ENCODE peak calls at places on chromosomes 4 and X, in nine cellular contexts. P, J, O, F, K, H, G, N and Y are unnamed samples.

GRCh38 chr4:100548209-100548579 is 30.4 kb upstream of the EMCN start:
- DNase-seq in K (no peak), N (no peak), H (no peak), F (no peak), J (no peak), G (no peak), P (no peak), O (no peak), Y (no peak)

GRCh38 chrX:70255452-70255851 is 4.6 kb downstream of the P2RY4 start:
- DNase-seq in G (no peak), N (no peak), H (no peak), O (no peak), J (no peak), F (no peak), P (no peak), K (no peak), Y (no peak)

GRCh38 chrX:75131973-75132627 is 24.0 kb downstream of the ABCB7 start:
- DNase-seq in J (no peak), O (no peak), K (no peak), N (no peak), P (no peak), G (no peak), F (no peak), H (no peak), Y (no peak)

GRCh38 chrX:34810364-34810763 is 132.2 kb upstream of the FAM47B start:
- DNase-seq in J (no peak), K (no peak), H (no peak), N (no peak), O (no peak), F (peak), G (peak), P (peak), Y (peak)

GRCh38 chr4:76569695-76570094 is 134.7 kb downstream of the SHROOM3 start:
- DNase-seq in K (no peak), J (no peak), F (no peak), P (no peak), H (no peak), G (no peak), N (no peak), O (no peak), Y (no peak)

GRCh38 chrX:68746988-68747387 is 81.8 kb upstream of the EFNB1 start:
- DNase-seq in K (no peak), H (no peak), F (no peak), J (peak), O (peak), N (no peak), P (no peak), G (no peak), Y (no peak)

GRCh38 chrX:17613979-17614572 is 123.2 kb upstream of the SCML1 start:
- DNase-seq in G (peak), N (no peak), K (no peak), P (peak), J (no peak), O (no peak), F (peak), H (no peak), Y (peak)

GRCh38 chrX:140110081-140110650 is 144.8 kb upstream of the CXorf66 start:
- DNase-seq in N (no peak), O (no peak), F (no peak), H (no peak), P (no peak), K (no peak), G (no peak), J (no peak), Y (no peak)

GRCh38 chr4:153781717-153782416 is 7.0 kb downstream of the SFRP2 start:
- DNase-seq in P (peak), K (no peak), F (no peak), N (no peak), G (peak), H (no peak), J (no peak), O (no peak), Y (peak)

GRCh38 chrX:39201305-39201990 is 400.2 kb downstream of the MID1IP1 start:
- DNase-seq in F (peak), O (no peak), N (no peak), J (no peak), K (no peak), P (no peak), G (peak), H (no peak), Y (no peak)

GRCh38 chr4:119053245-119053644 is 82.4 kb upstream of the MYOZ2 start:
- DNase-seq in F (no peak), N (no peak), H (no peak), P (peak), G (no peak), O (no peak), J (no peak), K (no peak), Y (no peak)

GRCh38 chr4:10101559-10102192 is 14.9 kb downstream of the WDR1 start:
- DNase-seq in N (no peak), O (no peak), K (no peak), J (peak), G (no peak), F (no peak), H (no peak), P (no peak), Y (no peak)

GRCh38 chr4:52037730-52038108 is 380 bp downstream of the SGCB start:
- DNase-seq in F (peak), G (peak), P (peak), K (peak), O (peak), J (peak), N (no peak), H (no peak), Y (peak)

GRCh38 chr4:23747131-23747752 is 142.6 kb downstream of the PPARGC1A start:
- DNase-seq in J (no peak), F (no peak), P (no peak), O (no peak), H (no peak), K (no peak), G (peak), N (no peak), Y (no peak)

GRCh38 chr4:170026253-170026991 is at the start of gene MFAP3L:
- DNase-seq in G (peak), K (peak), J (peak), F (peak), O (peak), N (peak), P (peak), H (peak), Y (peak)

GRCh38 chrX:150256297-150256650 is 106.8 kb upstream of the MAMLD1 start:
- DNase-seq in N (no peak), G (no peak), P (no peak), H (no peak), J (no peak), O (no peak), F (no peak), K (no peak), Y (no peak)

GRCh38 chr4:8286719-8287355 is 17.3 kb downstream of the HTRA3 start:
- DNase-seq in F (no peak), J (peak), K (no peak), N (no peak), P (no peak), G (no peak), H (no peak), O (no peak), Y (no peak)

GRCh38 chr4:31701256-31701655 is 981.1 kb downstream of the PCDH7 start:
- DNase-seq in F (no peak), N (no peak), P (no peak), H (no peak), O (no peak), K (no peak), G (no peak), J (no peak), Y (no peak)

GRCh38 chr4:81214144-81214517 is 891 bp downstream of the PRKG2 start:
- DNase-seq in N (no peak), H (no peak), K (no peak), O (no peak), J (no peak), G (no peak), F (no peak), P (no peak), Y (no peak)

GRCh38 chr4:44988011-44988410 is 261.7 kb upstream of the GNPDA2 start:
- DNase-seq in P (no peak), F (no peak), J (no peak), O (no peak), K (no peak), N (no peak), G (no peak), H (no peak), Y (no peak)

GRCh38 chrX:119734897-119735339 is 23.5 kb upstream of the SOWAHD start:
- DNase-seq in J (peak), N (no peak), P (no peak), F (no peak), O (no peak), K (no peak), H (no peak), G (no peak), Y (no peak)

GRCh38 chr4:15674926-15675325 is 6.7 kb upstream of the FAM200B start:
- DNase-seq in O (no peak), P (no peak), J (no peak), G (no peak), F (no peak), H (no peak), N (no peak), K (no peak), Y (no peak)

GRCh38 chr4:153643406-153644016 is 40.6 kb upstream of the TLR2 start:
- DNase-seq in K (no peak), O (no peak), N (peak), P (peak), F (peak), H (no peak), G (peak), J (no peak), Y (peak)

GRCh38 chr4:154603033-154603943 is 9.2 kb downstream of the FGG start:
- DNase-seq in J (no peak), N (no peak), F (no peak), H (no peak), P (no peak), O (no peak), K (no peak), G (no peak), Y (no peak)

GRCh38 chr4:159765402-159765801 is 662.5 kb downstream of the RAPGEF2 start:
- DNase-seq in J (no peak), O (no peak), G (peak), F (peak), H (no peak), P (no peak), K (no peak), N (no peak), Y (no peak)

GRCh38 chr4:78781925-78782324 is 5.8 kb downstream of the BMP2K start:
- DNase-seq in G (no peak), J (no peak), N (no peak), F (no peak), O (no peak), K (no peak), H (no peak), P (no peak), Y (no peak)

GRCh38 chr4:121139533-121140222 is 24.4 kb downstream of the TNIP3 start:
- DNase-seq in N (no peak), P (peak), H (no peak), F (no peak), J (no peak), K (no peak), O (no peak), G (peak), Y (peak)

GRCh38 chr4:8577046-8577445 is 3.1 kb upstream of the GPR78 start:
- DNase-seq in G (no peak), H (no peak), J (peak), F (no peak), K (no peak), P (no peak), O (no peak), N (no peak), Y (no peak)

GRCh38 chrX:128078545-128078944 is 26.3 kb upstream of the ACTRT1 start:
- DNase-seq in H (no peak), K (no peak), G (no peak), F (no peak), P (no peak), N (no peak), J (no peak), O (no peak), Y (no peak)

GRCh38 chrX:97402903-97403302 is 519.2 kb downstream of the RPA4 start:
- DNase-seq in N (no peak), H (no peak), K (no peak), G (no peak), P (no peak), F (no peak), J (no peak), O (no peak), Y (no peak)

GRCh38 chr4:99117876-99118693 is 26.0 kb downstream of the ADH4 start:
- DNase-seq in N (no peak), P (peak), O (no peak), F (no peak), H (no peak), G (peak), K (no peak), J (no peak), Y (no peak)

GRCh38 chrX:37578045-37578444 is 6.6 kb downstream of the LANCL3 start:
- DNase-seq in J (no peak), H (no peak), F (peak), P (no peak), O (no peak), K (no peak), G (peak), N (no peak), Y (no peak)

GRCh38 chrX:122625821-122626220 is 558.3 kb upstream of the GRIA3 start:
- DNase-seq in G (peak), K (no peak), H (no peak), P (peak), F (peak), J (no peak), N (no peak), O (no peak), Y (peak)

GRCh38 chr4:128284317-128284716 is 3.3 kb downstream of the PGRMC2 start:
- DNase-seq in O (no peak), P (no peak), F (no peak), N (no peak), K (no peak), G (no peak), J (no peak), H (no peak), Y (no peak)

GRCh38 chr4:145937990-145938611 is 522 bp downstream of the ZNF827 start:
- DNase-seq in J (no peak), O (peak), K (no peak), G (peak), F (peak), H (no peak), N (no peak), P (peak), Y (no peak)

GRCh38 chrX:15849555-15849954 is 5.1 kb downstream of the AP1S2 start:
- DNase-seq in F (peak), O (no peak), H (no peak), J (no peak), P (no peak), G (peak), N (no peak), K (no peak), Y (no peak)

GRCh38 chrX:13487731-13488505 is 81.5 kb upstream of the EGFL6 start:
- DNase-seq in K (no peak), F (peak), J (peak), O (no peak), G (peak), P (peak), N (peak), H (no peak), Y (peak)

DNA sequence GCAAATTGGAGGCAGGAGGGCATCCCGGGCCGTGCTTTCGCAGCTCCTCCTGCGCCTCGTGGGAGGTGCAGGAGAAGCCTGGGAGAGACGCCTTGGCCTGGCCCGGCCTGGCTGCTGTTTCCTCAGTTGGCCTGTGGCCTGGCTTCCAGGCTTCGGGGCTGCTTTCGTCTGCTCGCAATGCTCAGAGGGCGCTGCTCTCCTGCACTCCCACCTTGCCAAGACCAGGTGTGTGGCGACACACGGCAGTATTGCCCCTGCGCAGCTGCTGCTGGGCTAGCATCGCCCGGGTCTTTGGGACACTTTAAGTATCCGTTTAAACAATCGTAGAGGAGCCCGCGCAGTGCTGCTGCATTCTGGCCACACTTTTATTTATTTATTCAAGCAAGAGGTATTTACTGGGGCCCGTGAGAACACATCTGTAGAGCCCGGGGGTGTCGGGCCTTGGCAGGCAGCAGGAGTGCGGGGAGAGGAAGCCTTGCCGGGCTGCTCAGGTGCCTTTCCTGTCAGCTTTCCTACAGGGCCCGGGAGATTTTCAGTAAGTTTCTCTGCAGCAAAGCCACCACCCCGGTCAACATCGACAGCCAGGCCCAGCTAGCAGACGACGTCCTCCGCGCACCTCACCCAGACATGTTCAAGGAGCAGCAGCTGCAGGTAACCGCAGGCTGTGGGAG is 26.2 kb upstream of the HGFAC start:
- DNase-seq in K (no peak), F (no peak), J (peak), N (no peak), P (no peak), H (no peak), O (no peak), G (no peak), Y (no peak)
- TF ChIP-seq CTCF in K (no peak), F (no peak), J (no peak), N (no peak), P (no peak), H (no peak), O (no peak), G (no peak), Y (no peak)

DNA sequence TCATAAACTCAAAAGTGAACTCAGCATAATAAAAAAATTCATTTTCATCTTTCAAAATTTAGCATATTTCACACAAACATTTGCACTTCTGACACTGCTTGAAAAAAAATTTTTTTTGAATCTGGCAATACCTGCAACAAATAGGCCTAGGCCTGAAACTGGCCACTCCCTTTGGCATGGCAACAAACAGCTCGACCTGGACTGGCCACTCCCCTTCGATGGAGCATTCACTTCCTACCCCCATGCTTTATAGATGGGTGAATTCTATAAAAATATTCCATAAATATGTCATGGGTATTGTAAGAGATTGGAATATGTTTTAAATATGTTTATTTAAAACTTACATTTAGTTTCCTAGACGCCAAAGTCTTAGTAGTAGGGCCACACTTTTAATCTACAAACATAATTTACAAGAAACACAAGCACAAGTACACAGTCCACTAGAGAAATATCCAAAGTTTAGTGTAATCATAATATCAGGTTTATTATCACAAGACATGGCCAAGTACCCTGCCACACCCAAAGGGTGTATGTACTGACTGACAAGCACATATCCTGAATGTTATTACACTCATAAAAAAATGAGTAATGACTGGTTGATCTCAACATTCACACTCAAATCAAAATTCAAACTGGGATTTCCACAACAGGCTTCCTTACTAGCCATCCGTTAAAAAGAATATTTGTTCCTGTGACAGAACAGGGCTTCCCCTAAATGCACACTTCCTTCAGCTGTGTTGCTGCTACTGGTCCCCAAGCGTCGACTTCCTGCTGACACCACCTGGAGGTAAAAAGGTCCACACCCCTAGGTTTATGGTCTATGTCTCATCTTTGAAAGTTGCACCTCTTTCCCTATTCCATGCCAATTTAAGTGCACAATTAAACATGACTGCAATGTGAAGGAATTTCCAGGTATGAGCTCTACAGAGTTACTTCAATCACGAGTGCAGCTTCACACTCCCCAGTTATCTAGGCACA is 271.5 kb downstream of the NR3C2 start:
- DNase-seq in G (no peak), P (no peak), N (peak), K (no peak), O (no peak), H (no peak), F (peak), J (no peak), Y (no peak)
- TF ChIP-seq CTCF in G (no peak), P (no peak), N (no peak), K (no peak), O (no peak), H (no peak), F (no peak), J (no peak), Y (no peak)

DNA sequence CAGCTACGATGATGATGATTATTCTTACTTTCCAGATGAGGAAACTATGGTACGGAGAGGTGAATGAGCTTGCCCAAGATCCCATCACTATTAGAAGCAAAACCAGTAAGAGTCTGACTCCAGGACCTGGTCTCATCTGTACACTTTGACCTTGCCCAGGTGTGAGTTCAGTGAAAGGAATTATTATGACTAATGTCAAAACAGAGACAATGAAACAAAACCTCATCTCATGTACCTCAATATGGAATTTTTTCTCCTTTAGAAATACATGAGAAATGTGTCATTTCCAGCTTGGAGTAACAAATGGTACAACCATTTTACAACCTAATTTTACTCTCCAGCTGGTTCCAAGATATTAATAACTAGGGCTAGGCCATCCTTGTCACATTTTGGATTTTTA is 213.7 kb downstream of the PTTG2 start:
- DNase-seq in K (no peak), O (no peak), F (peak), G (no peak), J (no peak), P (no peak), H (no peak), N (no peak), Y (no peak)
- TF ChIP-seq CTCF in K (no peak), O (no peak), F (no peak), G (no peak), J (no peak), P (no peak), H (no peak), N (no peak), Y (no peak)

GRCh38 chr4:105196523-105197145 is 50.0 kb downstream of the TET2 start:
- DNase-seq in H (no peak), K (no peak), G (peak), J (no peak), N (peak), P (peak), F (no peak), O (no peak), Y (no peak)
- TF ChIP-seq CTCF in H (peak), K (peak), G (peak), J (no peak), N (no peak), P (peak), F (peak), O (no peak), Y (peak)

DNA sequence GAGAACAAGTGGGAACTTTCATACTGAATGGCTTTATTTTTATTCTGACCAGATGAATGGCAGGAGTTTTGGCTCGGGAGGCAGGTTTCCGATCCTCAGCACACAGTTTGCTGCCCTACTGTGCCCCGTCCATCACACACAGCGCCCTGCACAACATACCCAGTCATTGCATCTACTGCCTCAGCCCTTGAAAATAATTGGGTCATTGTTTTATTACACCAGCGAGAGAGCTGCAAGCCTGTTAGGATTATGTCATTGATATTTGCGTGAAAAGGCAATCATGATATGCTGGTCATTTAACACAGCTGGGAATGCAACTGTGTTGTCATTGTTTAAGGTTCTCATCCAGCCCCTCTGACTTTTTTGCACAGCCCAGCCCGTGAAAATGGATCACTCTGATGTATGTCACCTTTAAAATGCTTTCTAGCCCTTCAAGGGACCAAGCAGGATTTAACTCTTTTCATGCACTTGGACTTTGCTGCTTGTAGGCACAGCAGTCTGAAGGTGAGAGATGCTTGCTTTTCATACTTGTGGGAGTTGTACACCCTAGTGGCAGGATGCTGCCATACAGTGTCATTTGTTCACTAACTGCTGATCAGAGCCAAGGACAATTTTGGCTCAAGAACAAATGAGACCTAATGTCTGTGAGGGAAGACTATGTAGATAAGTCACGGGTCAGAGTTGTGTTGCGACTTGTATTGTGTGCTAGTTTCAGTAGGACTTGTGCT is 62.3 kb downstream of the RTL9 start:
- DNase-seq in J (no peak), P (peak), N (no peak), H (no peak), K (no peak), F (no peak), O (no peak), G (no peak), Y (no peak)
- TF ChIP-seq CTCF in J (no peak), P (peak), N (no peak), H (peak), K (peak), F (peak), O (peak), G (peak), Y (peak)